ENCODE peak calls at places on chromosome 4, in nine cellular contexts. One of them, this sample, is unnamed.

GRCh38 chr4:148216866-148217814 is 225.1 kb downstream of the NR3C2 start:
- DNase-seq in HCT116: no peak
- DNase-seq in GM23338: no peak
- DNase-seq in PC-3: no peak
- DNase-seq in hepatocyte: no peak
- DNase-seq in GM23248: no peak
- DNase-seq in MM.1S: peak; percentile 93
- DNase-seq in neural progenitor cell: no peak
- DNase-seq in SK-N-SH: no peak
- DNase-seq in this sample: peak; percentile 23

GRCh38 chr4:142226014-142226413 is 589.6 kb downstream of the IL15 start:
- DNase-seq in neural progenitor cell: no peak
- DNase-seq in GM23248: no peak
- DNase-seq in hepatocyte: no peak
- DNase-seq in HCT116: no peak
- DNase-seq in GM23338: no peak
- DNase-seq in MM.1S: no peak
- DNase-seq in PC-3: peak; percentile 9
- DNase-seq in SK-N-SH: no peak
- DNase-seq in this sample: no peak

GRCh38 chr4:40413396-40413795 is 78.3 kb downstream of the CHRNA9 start:
- DNase-seq in PC-3: no peak
- DNase-seq in MM.1S: no peak
- DNase-seq in GM23248: no peak
- DNase-seq in hepatocyte: no peak
- DNase-seq in GM23338: no peak
- DNase-seq in SK-N-SH: no peak
- DNase-seq in HCT116: no peak
- DNase-seq in neural progenitor cell: no peak
- DNase-seq in this sample: no peak

GRCh38 chr4:62457356-62457755 is 1257.2 kb downstream of the ADGRL3 start:
- DNase-seq in MM.1S: no peak
- DNase-seq in SK-N-SH: no peak
- DNase-seq in GM23248: no peak
- DNase-seq in neural progenitor cell: no peak
- DNase-seq in hepatocyte: no peak
- DNase-seq in PC-3: peak; percentile 84
- DNase-seq in GM23338: no peak
- DNase-seq in HCT116: no peak
- DNase-seq in this sample: no peak

GRCh38 chr4:170990989-170991589 is 822.1 kb upstream of the GALNTL6 start:
- DNase-seq in neural progenitor cell: peak; percentile 78
- DNase-seq in MM.1S: peak; percentile 63
- DNase-seq in PC-3: peak; percentile 44
- DNase-seq in GM23248: peak; percentile 3
- DNase-seq in SK-N-SH: peak; percentile 17
- DNase-seq in HCT116: peak; percentile 37
- DNase-seq in hepatocyte: peak; percentile 59
- DNase-seq in GM23338: peak; percentile 82
- DNase-seq in this sample: peak; percentile 37

GRCh38 chr4:121485190-121485804 is 104.5 kb upstream of the QRFPR start:
- DNase-seq in PC-3: no peak
- DNase-seq in MM.1S: no peak
- DNase-seq in SK-N-SH: no peak
- DNase-seq in hepatocyte: no peak
- DNase-seq in neural progenitor cell: no peak
- DNase-seq in GM23338: no peak
- DNase-seq in HCT116: no peak
- DNase-seq in GM23248: no peak
- DNase-seq in this sample: no peak

GRCh38 chr4:153137677-153138630 is 66.3 kb upstream of the TRIM2 start:
- DNase-seq in GM23338: no peak
- DNase-seq in neural progenitor cell: no peak
- DNase-seq in MM.1S: no peak
- DNase-seq in GM23248: no peak
- DNase-seq in hepatocyte: no peak
- DNase-seq in PC-3: no peak
- DNase-seq in SK-N-SH: peak; percentile 57
- DNase-seq in HCT116: no peak
- DNase-seq in this sample: no peak

GRCh38 chr4:188778880-188779279 is 639.6 kb downstream of the TRIML1 start:
- DNase-seq in PC-3: no peak
- DNase-seq in HCT116: no peak
- DNase-seq in hepatocyte: no peak
- DNase-seq in GM23338: no peak
- DNase-seq in GM23248: peak; percentile 12
- DNase-seq in MM.1S: no peak
- DNase-seq in SK-N-SH: no peak
- DNase-seq in neural progenitor cell: no peak
- DNase-seq in this sample: no peak

GRCh38 chr4:173494013-173494970 is 35.7 kb downstream of the HAND2 start:
- DNase-seq in MM.1S: peak; percentile 83
- DNase-seq in PC-3: peak; percentile 74
- DNase-seq in HCT116: peak; percentile 72
- DNase-seq in SK-N-SH: no peak
- DNase-seq in GM23338: peak; percentile 96
- DNase-seq in hepatocyte: peak; percentile 83
- DNase-seq in GM23248: peak; percentile 85
- DNase-seq in neural progenitor cell: peak; percentile 89
- DNase-seq in this sample: peak; percentile 77

GRCh38 chr4:73267050-73267449 is 8.5 kb upstream of the ANKRD17 start:
- DNase-seq in HCT116: no peak
- DNase-seq in GM23338: no peak
- DNase-seq in neural progenitor cell: no peak
- DNase-seq in SK-N-SH: no peak
- DNase-seq in hepatocyte: no peak
- DNase-seq in MM.1S: no peak
- DNase-seq in PC-3: no peak
- DNase-seq in GM23248: no peak
- DNase-seq in this sample: no peak

GRCh38 chr4:8940792-8941491 is 69.3 kb upstream of the HMX1 start:
- DNase-seq in hepatocyte: no peak
- DNase-seq in SK-N-SH: no peak
- DNase-seq in MM.1S: peak; percentile 55
- DNase-seq in PC-3: peak; percentile 49
- DNase-seq in neural progenitor cell: peak; percentile 23
- DNase-seq in GM23338: peak; percentile 73
- DNase-seq in GM23248: no peak
- DNase-seq in HCT116: no peak
- DNase-seq in this sample: no peak
- TF ChIP-seq EZH2phosphoT487 in hepatocyte: no peak
- TF ChIP-seq EZH2phosphoT487 in SK-N-SH: no peak
- TF ChIP-seq EZH2phosphoT487 in MM.1S: no peak
- TF ChIP-seq EZH2phosphoT487 in PC-3: no peak
- TF ChIP-seq EZH2phosphoT487 in neural progenitor cell: no peak
- TF ChIP-seq EZH2phosphoT487 in GM23338: no peak
- TF ChIP-seq EZH2phosphoT487 in GM23248: no peak
- TF ChIP-seq EZH2phosphoT487 in HCT116: no peak
- TF ChIP-seq EZH2phosphoT487 in this sample: no peak

DNA sequence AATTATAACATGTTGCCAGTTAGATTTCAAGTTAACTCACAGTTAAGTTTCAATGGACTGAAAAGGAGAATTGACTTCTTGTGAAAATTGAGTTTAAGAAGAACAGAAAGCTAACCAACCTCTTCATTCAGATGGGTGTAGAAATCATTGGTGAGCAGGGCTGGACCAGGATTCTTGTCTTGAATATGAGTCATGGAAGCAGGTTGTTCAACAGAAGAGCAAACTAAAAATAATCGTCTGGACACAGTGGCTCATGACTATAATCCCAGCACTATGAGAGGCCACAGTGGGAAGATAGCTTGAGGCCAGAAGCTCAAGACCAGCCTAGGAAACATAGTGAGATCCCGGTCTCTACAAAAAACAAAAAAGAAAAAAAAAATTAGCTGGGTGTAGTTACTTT is 98.2 kb downstream of the ARSJ start:
- DNase-seq in GM23248: peak; percentile 51
- DNase-seq in neural progenitor cell: no peak
- DNase-seq in MM.1S: no peak
- DNase-seq in HCT116: no peak
- DNase-seq in GM23338: no peak
- DNase-seq in SK-N-SH: no peak
- DNase-seq in hepatocyte: no peak
- DNase-seq in PC-3: peak; percentile 19
- DNase-seq in this sample: no peak
- H2AFZ ChIP-seq in GM23248: no peak overlapping the region
- H2AFZ ChIP-seq in neural progenitor cell: no peak overlapping the region
- H2AFZ ChIP-seq in MM.1S: no peak overlapping the region
- H2AFZ ChIP-seq in HCT116: peak overlapping the region; percentile 54
- H2AFZ ChIP-seq in GM23338: no peak overlapping the region
- H2AFZ ChIP-seq in SK-N-SH: no peak overlapping the region
- H2AFZ ChIP-seq in hepatocyte: no peak overlapping the region
- H2AFZ ChIP-seq in PC-3: no peak overlapping the region
- H2AFZ ChIP-seq in this sample: no peak overlapping the region

DNA sequence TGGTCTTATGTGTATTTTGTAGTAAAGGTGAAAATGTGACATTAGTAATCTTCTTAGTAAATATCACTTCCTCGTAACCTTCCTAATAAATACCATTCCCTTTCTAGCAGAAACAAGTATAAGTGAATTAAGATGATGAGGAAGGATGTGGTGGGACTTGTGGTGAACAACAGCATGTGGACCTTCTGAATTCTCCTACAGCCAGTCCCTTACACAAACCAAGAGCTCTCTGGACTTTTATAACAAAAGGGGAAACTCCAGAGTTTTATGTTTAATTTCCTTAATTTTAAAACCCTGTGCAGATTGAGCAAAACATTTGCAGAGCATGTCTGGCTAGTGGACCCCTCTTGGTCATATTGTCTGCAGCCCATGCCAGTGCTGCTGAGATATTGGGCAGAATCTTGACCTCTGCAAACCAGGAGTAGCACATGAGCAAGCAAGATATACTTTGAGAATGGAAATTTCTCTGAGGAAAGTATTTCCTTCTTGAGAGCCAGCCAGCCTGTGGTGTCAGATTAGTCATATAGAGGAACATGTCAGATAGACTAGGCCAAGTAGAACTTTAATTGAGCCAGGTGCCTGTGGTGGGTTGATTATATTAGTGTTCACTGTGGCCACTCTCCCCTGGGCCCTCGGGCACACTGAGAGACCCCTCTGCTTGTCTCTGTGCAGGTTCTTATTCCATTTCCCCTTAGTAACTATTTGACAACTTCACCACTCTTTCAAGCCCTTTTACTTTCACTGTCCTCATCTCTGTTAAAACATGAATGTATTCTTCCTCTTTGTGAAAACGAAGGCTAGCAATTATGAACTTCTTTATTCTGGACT is 328.1 kb downstream of the DKK2 start:
- DNase-seq in GM23248: peak; percentile 81
- DNase-seq in hepatocyte: no peak
- DNase-seq in MM.1S: no peak
- DNase-seq in GM23338: no peak
- DNase-seq in neural progenitor cell: no peak
- DNase-seq in PC-3: no peak
- DNase-seq in SK-N-SH: no peak
- DNase-seq in HCT116: no peak
- DNase-seq in this sample: no peak
- TF ChIP-seq EZH2phosphoT487 in GM23248: no peak
- TF ChIP-seq EZH2phosphoT487 in hepatocyte: no peak
- TF ChIP-seq EZH2phosphoT487 in MM.1S: no peak
- TF ChIP-seq EZH2phosphoT487 in GM23338: no peak
- TF ChIP-seq EZH2phosphoT487 in neural progenitor cell: no peak
- TF ChIP-seq EZH2phosphoT487 in PC-3: no peak
- TF ChIP-seq EZH2phosphoT487 in SK-N-SH: no peak
- TF ChIP-seq EZH2phosphoT487 in HCT116: no peak
- TF ChIP-seq EZH2phosphoT487 in this sample: no peak

GRCh38 chr4:56757270-56757746 is 64.2 kb downstream of the SPINK2 start:
- DNase-seq in PC-3: peak; percentile 78
- DNase-seq in GM23248: peak; percentile 88
- DNase-seq in HCT116: no peak
- DNase-seq in SK-N-SH: no peak
- DNase-seq in neural progenitor cell: no peak
- DNase-seq in GM23338: no peak
- DNase-seq in MM.1S: peak; percentile 91
- DNase-seq in hepatocyte: peak; percentile 66
- DNase-seq in this sample: peak; percentile 84

GRCh38 chr4:56762484-56763250 is 58.8 kb downstream of the SPINK2 start:
- DNase-seq in PC-3: no peak
- DNase-seq in HCT116: no peak
- DNase-seq in GM23338: no peak
- DNase-seq in SK-N-SH: no peak
- DNase-seq in GM23248: no peak
- DNase-seq in neural progenitor cell: peak; percentile 15
- DNase-seq in hepatocyte: no peak
- DNase-seq in MM.1S: peak; percentile 23
- DNase-seq in this sample: no peak

GRCh38 chr4:56755901-56756300 is 65.6 kb downstream of the SPINK2 start:
- DNase-seq in GM23338: no peak
- DNase-seq in PC-3: peak; percentile 70
- DNase-seq in HCT116: no peak
- DNase-seq in neural progenitor cell: no peak
- DNase-seq in hepatocyte: no peak
- DNase-seq in GM23248: peak; percentile 58
- DNase-seq in SK-N-SH: no peak
- DNase-seq in MM.1S: no peak
- DNase-seq in this sample: no peak

GRCh38 chr4:56760194-56760593 is 61.3 kb downstream of the SPINK2 start:
- DNase-seq in neural progenitor cell: no peak
- DNase-seq in GM23248: no peak
- DNase-seq in PC-3: no peak
- DNase-seq in SK-N-SH: no peak
- DNase-seq in hepatocyte: no peak
- DNase-seq in MM.1S: no peak
- DNase-seq in GM23338: no peak
- DNase-seq in HCT116: no peak
- DNase-seq in this sample: no peak

GRCh38 chr4:56757821-56758400 is 63.6 kb downstream of the SPINK2 start:
- DNase-seq in MM.1S: peak; percentile 95
- DNase-seq in HCT116: peak; percentile 70
- DNase-seq in GM23248: peak; percentile 97
- DNase-seq in GM23338: peak; percentile 65
- DNase-seq in neural progenitor cell: peak; percentile 63
- DNase-seq in SK-N-SH: no peak
- DNase-seq in hepatocyte: peak; percentile 93
- DNase-seq in PC-3: peak; percentile 98
- DNase-seq in this sample: peak; percentile 90
- H2AFZ ChIP-seq in MM.1S: peak overlapping the region; percentile 61
- H2AFZ ChIP-seq in HCT116: peak overlapping the region; percentile 62
- H2AFZ ChIP-seq in GM23248: peak overlapping the region; percentile 40
- H2AFZ ChIP-seq in GM23338: peak overlapping the region; percentile 2
- H2AFZ ChIP-seq in neural progenitor cell: peak overlapping the region; percentile 27
- H2AFZ ChIP-seq in SK-N-SH: peak overlapping the region; percentile 87
- H2AFZ ChIP-seq in hepatocyte: peak overlapping the region; percentile 16
- H2AFZ ChIP-seq in PC-3: peak overlapping the region; percentile 70
- H2AFZ ChIP-seq in this sample: peak overlapping the region; percentile 90

GRCh38 chr4:8726344-8726851 is 133.8 kb downstream of the CPZ start:
- DNase-seq in MM.1S: no peak
- DNase-seq in hepatocyte: no peak
- DNase-seq in neural progenitor cell: no peak
- DNase-seq in GM23338: no peak
- DNase-seq in PC-3: no peak
- DNase-seq in HCT116: no peak
- DNase-seq in GM23248: no peak
- DNase-seq in SK-N-SH: peak; percentile 16
- DNase-seq in this sample: no peak
- TF ChIP-seq EZH2phosphoT487 in MM.1S: no peak
- TF ChIP-seq EZH2phosphoT487 in hepatocyte: no peak
- TF ChIP-seq EZH2phosphoT487 in neural progenitor cell: no peak
- TF ChIP-seq EZH2phosphoT487 in GM23338: no peak
- TF ChIP-seq EZH2phosphoT487 in PC-3: no peak
- TF ChIP-seq EZH2phosphoT487 in HCT116: no peak
- TF ChIP-seq EZH2phosphoT487 in GM23248: no peak
- TF ChIP-seq EZH2phosphoT487 in SK-N-SH: no peak
- TF ChIP-seq EZH2phosphoT487 in this sample: no peak

GRCh38 chr4:59704621-59705020 is 1495.5 kb upstream of the ADGRL3 start:
- DNase-seq in GM23338: no peak
- DNase-seq in PC-3: no peak
- DNase-seq in SK-N-SH: no peak
- DNase-seq in hepatocyte: no peak
- DNase-seq in HCT116: no peak
- DNase-seq in GM23248: no peak
- DNase-seq in MM.1S: peak; percentile 55
- DNase-seq in neural progenitor cell: no peak
- DNase-seq in this sample: no peak
- H2AFZ ChIP-seq in GM23338: no peak overlapping the region
- H2AFZ ChIP-seq in PC-3: peak overlapping the region; percentile 0
- H2AFZ ChIP-seq in SK-N-SH: peak overlapping the region; percentile 55
- H2AFZ ChIP-seq in hepatocyte: no peak overlapping the region
- H2AFZ ChIP-seq in HCT116: no peak overlapping the region
- H2AFZ ChIP-seq in GM23248: no peak overlapping the region
- H2AFZ ChIP-seq in MM.1S: peak overlapping the region; percentile 94
- H2AFZ ChIP-seq in neural progenitor cell: peak overlapping the region; percentile 3
- H2AFZ ChIP-seq in this sample: no peak overlapping the region

This sample was measured in OCI-LY7.